ENCODE peak calls at places on chromosomes 5 and 9, in five cellular contexts. O is SK-N-SH, B is heart left ventricle, M is suprapubic skin, P is H9. R is an unnamed sample. For H3K4me1, the result is how much of the 10 kb centered on the place peaks cover.

GRCh38 chr5:36948041-36948440 is 71.5 kb downstream of the NIPBL start:
- DNase-seq in B (no peak), O (no peak), M (no peak), P (no peak), R (no peak)

GRCh38 chr5:114473541-114473940 is 111.7 kb downstream of the KCNN2 start:
- DNase-seq in M (no peak), B (no peak), P (no peak), O (no peak), R (no peak)

GRCh38 chr5:2863133-2863532 is 111.7 kb upstream of the IRX2 start:
- DNase-seq in O (no peak), M (no peak), P (no peak), B (no peak), R (no peak)

GRCh38 chr5:10701567-10702039 is 59.4 kb downstream of the DAP start:
- DNase-seq in P (no peak), O (peak), M (no peak), B (no peak), R (peak)

GRCh38 chr9:35695801-35696420 is 6.2 kb upstream of the TPM2 start:
- DNase-seq in M (no peak), P (no peak), B (no peak), O (no peak), R (no peak)

GRCh38 chr5:1667648-1668140 is 131.9 kb downstream of the MRPL36 start:
- DNase-seq in O (peak), M (no peak), P (peak), B (no peak), R (no peak)

GRCh38 chr9:120915854-120916495 is 10.6 kb downstream of the TRAF1 start:
- DNase-seq in M (no peak), O (no peak), B (no peak), P (no peak), R (no peak)

GRCh38 chr9:134892820-134893420 is 12.3 kb downstream of the FCN2 start:
- DNase-seq in P (no peak), B (no peak), O (no peak), M (no peak), R (no peak)

GRCh38 chr9:6080154-6080716 is 64.8 kb upstream of the RANBP6 start:
- DNase-seq in P (peak), M (peak), O (peak), B (peak), R (peak)

GRCh38 chr5:150301901-150302300 is 804 bp downstream of the ARSI start:
- DNase-seq in B (no peak), M (no peak), P (no peak), O (no peak), R (no peak)

GRCh38 chr9:16579872-16580432 is 290.5 kb downstream of the BNC2 start:
- DNase-seq in P (no peak), B (no peak), O (no peak), M (no peak), R (no peak)

GRCh38 chr5:90890183-90890582 is 331.6 kb downstream of the ADGRV1 start:
- DNase-seq in P (no peak), M (no peak), O (no peak), B (no peak), R (no peak)

GRCh38 chr9:105511486-105511885 is 46.4 kb upstream of the FKTN start:
- DNase-seq in P (no peak), M (no peak), O (no peak), B (no peak), R (no peak)

DNA sequence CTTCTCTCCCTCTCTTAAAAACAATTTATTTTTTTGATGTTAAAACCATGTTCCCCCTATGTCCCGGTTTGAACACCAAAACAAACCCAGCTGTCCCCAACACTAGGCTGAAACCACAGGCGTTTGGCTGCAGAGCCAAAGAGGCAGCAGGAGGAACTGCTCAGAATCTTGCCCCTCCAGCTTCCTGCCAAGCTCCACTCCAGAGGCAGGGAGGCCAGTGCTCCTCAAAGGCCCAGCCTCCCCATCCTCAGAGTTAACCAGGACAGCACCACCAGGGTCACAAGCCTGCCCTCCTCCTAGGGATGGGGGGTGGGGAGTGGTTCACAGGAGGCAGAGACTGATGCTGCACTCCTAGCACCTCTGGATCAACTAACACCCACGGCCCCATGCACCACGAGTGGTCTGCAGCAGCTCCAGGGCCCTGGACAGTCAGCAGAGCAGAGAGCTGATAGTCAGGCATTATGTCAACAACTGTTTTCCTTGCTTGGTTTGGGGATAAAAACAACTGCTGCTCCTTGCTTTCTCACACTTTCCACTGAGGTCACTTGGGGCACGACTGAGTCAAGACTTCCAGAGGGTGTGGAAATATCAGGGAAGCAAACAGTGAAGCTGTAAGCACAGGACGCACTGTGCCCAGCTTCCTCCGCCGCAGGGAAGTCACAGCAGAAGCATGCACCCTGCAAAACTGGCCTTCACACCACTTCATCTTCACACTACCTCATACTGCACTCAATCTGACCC is 96.4 kb upstream of the ADRA1B start:
- DNase-seq in B (peak), O (no peak), M (peak), P (no peak), R (peak)
- H3K27ac ChIP-seq in B (peak), O (no peak), M (peak), P (no peak), R (peak)

DNA sequence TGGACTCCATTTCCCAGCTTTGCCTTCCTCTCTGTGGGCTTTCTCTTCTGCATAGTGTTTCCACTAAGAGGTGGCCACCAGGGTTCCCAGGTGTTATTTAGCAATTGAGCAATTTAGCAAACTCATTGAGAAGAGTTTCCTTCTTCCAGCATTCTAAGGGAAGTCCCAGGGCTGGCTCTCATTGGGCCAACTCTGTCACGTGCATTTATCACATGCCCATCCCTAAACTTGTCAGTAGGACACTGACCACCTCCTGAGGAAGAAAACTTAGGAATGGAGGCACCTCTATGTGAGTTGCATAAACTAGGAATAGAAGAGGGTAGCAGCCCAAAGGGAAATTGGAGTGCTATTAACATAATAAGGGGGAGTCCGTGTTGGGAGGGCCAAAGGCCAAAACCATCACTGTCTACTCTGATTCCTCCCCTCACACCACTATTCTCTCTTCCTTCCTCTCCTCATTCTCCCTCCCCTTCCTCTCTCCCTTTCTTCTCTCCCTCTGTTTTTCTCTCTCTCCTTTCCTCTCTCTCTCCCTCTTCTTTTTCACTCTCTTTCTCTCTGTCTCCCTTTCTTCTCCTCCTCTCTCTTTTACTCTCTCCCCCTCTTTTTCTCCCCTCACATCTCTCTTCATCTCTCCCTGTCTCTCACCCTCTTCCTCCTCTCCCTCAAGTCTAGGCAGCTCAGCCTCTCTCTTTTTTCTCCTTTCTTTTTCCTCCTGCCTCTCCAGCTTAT is 213.4 kb downstream of the PALM2AKAP2 start:
- DNase-seq in O (no peak), B (no peak), P (no peak), M (no peak), R (no peak)
- TF ChIP-seq CTCF in O (no peak), B (no peak), P (no peak), M (no peak), R (no peak)

GRCh38 chr5:154198611-154199230 is 8.2 kb downstream of the GALNT10 start:
- DNase-seq in M (no peak), O (no peak), B (no peak), P (no peak), R (no peak)

GRCh38 chr5:154199263-154199662 is 8.7 kb downstream of the GALNT10 start:
- DNase-seq in B (no peak), M (no peak), P (no peak), O (no peak), R (no peak)

GRCh38 chr5:154199671-154200220 is 9.2 kb downstream of the GALNT10 start:
- DNase-seq in B (no peak), O (no peak), P (no peak), M (no peak), R (no peak)

GRCh38 chr5:154202379-154203260 is 12.1 kb downstream of the GALNT10 start:
- DNase-seq in P (no peak), B (no peak), O (no peak), M (no peak), R (no peak)

DNA sequence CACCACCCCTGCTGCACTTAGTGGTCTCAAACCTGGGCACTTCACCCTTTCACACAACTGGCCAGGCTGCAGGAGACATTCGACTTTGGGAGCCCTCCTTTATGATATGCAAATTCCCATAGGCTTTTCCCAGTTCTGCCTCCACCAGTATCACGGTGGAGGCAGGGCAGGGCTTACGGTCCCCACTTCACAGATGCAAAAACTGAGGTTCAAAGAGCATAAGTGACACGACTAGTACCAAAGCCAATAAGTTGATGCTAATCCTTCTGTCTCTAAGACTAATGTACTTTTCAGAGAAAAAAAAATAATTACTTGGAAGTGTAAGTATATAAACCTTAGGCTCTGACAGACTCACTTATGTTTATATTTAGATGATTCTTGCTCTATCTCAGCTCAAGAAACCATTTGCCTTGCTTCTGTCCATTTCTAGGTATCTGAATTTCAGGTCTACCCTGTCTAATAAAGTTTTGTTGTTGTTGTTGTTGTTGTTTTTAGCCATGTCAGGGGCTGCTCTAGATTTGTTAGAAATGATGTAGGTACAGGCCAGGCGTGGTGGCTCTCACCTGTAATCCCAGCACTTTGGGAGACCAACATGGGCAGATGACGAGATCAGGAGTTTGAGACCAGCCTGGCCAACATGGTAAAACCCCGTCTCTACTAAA is 10.7 kb downstream of the GALNT10 start:
- DNase-seq in O (no peak), M (no peak), B (no peak), P (no peak), R (no peak)
- H3K4me1 ChIP-seq in O (under half), M (under half), B (under half), P (under half), R (under half)

DNA sequence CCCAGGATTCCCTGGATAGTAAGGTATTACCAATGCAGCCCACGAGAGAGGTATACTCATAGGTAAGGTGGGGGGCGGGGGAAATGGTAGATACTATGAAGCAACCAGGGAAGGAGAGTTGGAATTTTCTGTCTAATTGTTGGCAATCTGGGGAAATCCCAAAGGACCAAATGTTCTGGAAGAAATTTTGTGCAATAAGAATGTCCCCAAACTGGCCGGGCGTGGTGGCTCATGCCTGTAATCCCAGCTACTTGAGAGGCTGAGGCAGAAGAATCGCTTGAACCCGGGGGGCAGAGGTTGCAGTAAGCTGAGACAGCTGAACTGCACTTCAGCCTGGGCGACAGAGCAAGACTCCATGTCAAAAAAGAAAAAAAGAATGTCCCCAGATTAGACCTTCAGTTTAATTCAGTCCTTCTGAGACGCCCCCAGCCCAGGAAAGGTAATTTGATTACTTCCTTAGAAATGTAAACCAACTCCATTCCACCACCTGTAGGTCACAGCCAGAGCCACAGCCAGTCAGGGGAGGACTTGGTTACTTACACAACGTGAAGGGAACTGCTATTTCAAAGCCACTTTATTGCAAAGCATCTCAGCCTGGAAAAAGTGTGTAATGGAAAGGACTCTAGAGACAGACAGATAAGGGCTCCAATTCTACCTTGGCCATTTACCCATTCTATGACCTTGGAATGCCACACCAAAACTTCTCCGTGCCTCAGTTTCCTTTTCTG is 50.0 kb upstream of the KLF4 start:
- DNase-seq in M (peak), P (peak), O (no peak), B (no peak), R (no peak)
- H3K27ac ChIP-seq in M (peak), P (no peak), O (no peak), B (no peak), R (no peak)

DNA sequence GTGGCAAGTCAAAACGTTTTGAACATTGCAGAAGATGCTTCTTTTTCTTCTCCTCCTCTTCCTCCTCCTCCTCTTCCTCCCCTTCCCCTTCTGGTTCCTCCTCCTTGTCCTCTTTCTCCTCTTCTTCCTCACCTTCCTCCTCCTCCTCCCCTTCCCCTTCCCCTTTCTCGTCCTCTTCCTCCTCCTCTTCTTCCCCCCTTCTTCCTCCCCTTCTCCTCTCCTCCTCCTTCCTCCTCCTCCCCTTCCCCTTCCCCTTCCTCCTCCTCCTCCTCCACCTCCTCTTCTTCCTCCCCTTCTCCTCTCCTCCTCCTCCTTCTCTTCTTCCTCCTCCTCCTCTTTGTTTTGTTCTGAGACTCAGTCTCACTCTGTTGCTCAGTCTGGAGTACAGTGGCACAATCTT is 167.0 kb upstream of the SV2C start:
- DNase-seq in P (no peak), M (no peak), O (no peak), B (no peak), R (no peak)
- TF ChIP-seq CTCF in P (no peak), M (no peak), O (no peak), B (no peak), R (no peak)

DNA sequence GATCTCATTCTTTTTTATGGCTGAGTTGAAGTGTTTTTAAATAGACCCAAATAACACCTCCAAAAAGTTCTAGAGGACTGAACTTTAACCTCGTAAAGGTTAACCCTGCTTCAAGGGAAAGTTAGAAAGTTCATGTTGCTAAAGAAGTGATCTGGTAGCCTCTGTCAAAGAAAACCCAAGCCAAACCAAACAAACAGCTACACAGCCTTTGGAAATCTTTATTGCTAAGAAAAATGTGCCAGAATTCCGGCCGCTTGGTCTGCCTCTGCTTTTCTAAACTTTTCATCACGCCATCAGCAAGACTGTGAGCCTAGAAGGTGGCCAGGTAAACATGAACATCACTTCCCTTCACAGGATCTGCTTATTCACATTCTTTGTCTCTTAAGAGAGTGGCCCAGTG is 17.9 kb downstream of the FUBP3 start:
- DNase-seq in O (no peak), M (no peak), P (no peak), B (no peak), R (no peak)
- H3K4me1 ChIP-seq in O (under half), M (under half), P (under half), B (under half), R (under half)

DNA sequence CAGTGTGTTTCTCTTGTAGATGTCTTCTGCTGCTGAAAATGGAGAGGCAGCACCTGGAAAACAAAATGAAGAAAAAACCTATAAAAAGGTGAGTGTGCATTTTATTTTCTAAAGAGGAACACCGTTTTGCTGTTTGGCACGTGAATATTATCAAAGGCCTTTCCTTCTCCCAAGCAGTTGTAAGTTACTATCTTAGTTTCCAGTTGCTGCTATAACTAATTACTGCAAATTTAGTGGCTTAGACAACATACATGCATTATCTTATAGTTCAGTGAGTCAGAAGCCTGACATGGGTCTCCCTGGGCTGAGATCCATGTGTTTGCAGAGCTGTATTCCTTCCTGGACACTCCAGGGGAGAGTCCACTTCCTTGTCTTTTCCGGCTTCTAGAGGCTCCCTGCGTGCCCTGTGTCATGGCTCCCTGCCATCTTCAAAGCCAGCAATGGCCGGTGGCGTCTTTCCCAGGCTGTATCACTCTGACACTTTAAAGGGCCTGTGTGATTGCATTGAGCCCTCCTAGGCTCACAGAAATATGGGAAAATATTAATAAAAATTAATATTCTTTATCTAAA is 117.6 kb downstream of the PIP5K1B start:
- DNase-seq in O (no peak), P (no peak), B (peak), M (no peak), R (no peak)
- H3K27ac ChIP-seq in O (no peak), P (no peak), B (peak), M (no peak), R (no peak)